ENCODE peak calls at places on chromosomes 11 and 22, in four cellular contexts. H, O, R and G are unnamed samples. For H3K4me1, the result is how much of the 10 kb centered on the place peaks cover.

GRCh38 chr22:46443850-46444389 is 93.5 kb downstream of the CELSR1 start:
- DNase-seq in H (peak), O (no peak), R (no peak), G (no peak)

GRCh38 chr11:118672865-118673264 is 6.6 kb downstream of the TREH start:
- DNase-seq in H (no peak), O (no peak), R (no peak), G (no peak)

GRCh38 chr22:41517172-41518047 is 26.9 kb downstream of the POLR3H start:
- DNase-seq in H (peak), O (peak), R (no peak), G (no peak)

GRCh38 chr22:34105461-34106062 is 185.3 kb upstream of the LARGE1 start:
- DNase-seq in H (peak), O (no peak), R (peak), G (no peak)

GRCh38 chr11:73230276-73230875 is 12.3 kb downstream of the P2RY2 start:
- DNase-seq in H (no peak), O (no peak), R (no peak), G (no peak)

GRCh38 chr11:9861860-9862725 is 198.2 kb downstream of the SWAP70 start:
- DNase-seq in H (peak), O (peak), R (no peak), G (peak)

GRCh38 chr11:102757823-102758549 is 22.4 kb downstream of the MMP10 start:
- DNase-seq in H (no peak), O (no peak), R (no peak), G (no peak)

GRCh38 chr11:93747122-93747521 is 5.7 kb downstream of the C11orf54 start:
- DNase-seq in H (no peak), O (no peak), R (no peak), G (no peak)

GRCh38 chr11:19311306-19312030 is 70.7 kb upstream of the E2F8 start:
- DNase-seq in H (peak), O (peak), R (no peak), G (peak)

GRCh38 chr11:64767344-64768299 is 7.8 kb upstream of the PYGM start:
- DNase-seq in H (peak), O (no peak), R (no peak), G (peak)

GRCh38 chr11:76783901-76784813 is 1.0 kb downstream of the TSKU start:
- DNase-seq in H (peak), O (peak), R (peak), G (peak)

GRCh38 chr22:46057762-46058420 is 80.9 kb upstream of the WNT7B start:
- DNase-seq in H (no peak), O (no peak), R (no peak), G (no peak)

GRCh38 chr22:20060700-20061480 is 19.2 kb upstream of the DGCR8 start:
- DNase-seq in H (no peak), O (peak), R (no peak), G (no peak)

GRCh38 chr11:101439488-101439887 is 144.3 kb downstream of the TRPC6 start:
- DNase-seq in H (no peak), O (no peak), R (no peak), G (no peak)

GRCh38 chr22:30694638-30695350 is at the start of gene OSBP2:
- DNase-seq in H (no peak), O (peak), R (no peak), G (no peak)

GRCh38 chr11:13959001-13959400 is 3.5 kb upstream of the SPON1 start:
- DNase-seq in H (no peak), O (no peak), R (no peak), G (no peak)

GRCh38 chr22:38733329-38734202 is 22.2 kb downstream of the SUN2 start:
- DNase-seq in H (peak), O (peak), R (no peak), G (no peak)

GRCh38 chr11:304915-305833 is 2.4 kb upstream of the IFITM2 start:
- DNase-seq in H (peak), O (peak), R (no peak), G (no peak)

GRCh38 chr11:1749020-1749758 is 1.2 kb downstream of the IFITM10 start:
- DNase-seq in H (no peak), O (no peak), R (no peak), G (no peak)

GRCh38 chr11:102473543-102473942 is 21.0 kb upstream of the TMEM123 start:
- DNase-seq in H (no peak), O (no peak), R (no peak), G (no peak)

GRCh38 chr22:36343070-36343719 is 44.6 kb downstream of the MYH9 start:
- DNase-seq in H (no peak), O (no peak), R (no peak), G (no peak)

GRCh38 chr11:120756931-120757330 is 245.4 kb downstream of the GRIK4 start:
- DNase-seq in H (peak), O (no peak), R (no peak), G (no peak)

GRCh38 chr11:65498042-65498726 is 661 bp upstream of the MALAT1 start:
- DNase-seq in H (no peak), O (peak), R (no peak), G (no peak)

GRCh38 chr11:131918663-131919062 is 548.2 kb downstream of the NTM start:
- DNase-seq in H (no peak), O (no peak), R (no peak), G (no peak)

GRCh38 chr22:29267462-29267857 is 321 bp downstream of the RHBDD3 start:
- DNase-seq in H (no peak), O (no peak), R (no peak), G (no peak)

GRCh38 chr11:128318856-128319474 is 268.4 kb downstream of the ETS1 start:
- DNase-seq in H (no peak), O (no peak), R (no peak), G (no peak)

GRCh38 chr11:128311742-128312719 is 275.3 kb downstream of the ETS1 start:
- DNase-seq in H (no peak), O (no peak), R (no peak), G (no peak)

GRCh38 chr11:128315933-128316332 is 271.4 kb downstream of the ETS1 start:
- DNase-seq in H (no peak), O (no peak), R (no peak), G (no peak)

GRCh38 chr11:128313931-128314330 is 273.4 kb downstream of the ETS1 start:
- DNase-seq in H (no peak), O (no peak), R (no peak), G (no peak)

DNA sequence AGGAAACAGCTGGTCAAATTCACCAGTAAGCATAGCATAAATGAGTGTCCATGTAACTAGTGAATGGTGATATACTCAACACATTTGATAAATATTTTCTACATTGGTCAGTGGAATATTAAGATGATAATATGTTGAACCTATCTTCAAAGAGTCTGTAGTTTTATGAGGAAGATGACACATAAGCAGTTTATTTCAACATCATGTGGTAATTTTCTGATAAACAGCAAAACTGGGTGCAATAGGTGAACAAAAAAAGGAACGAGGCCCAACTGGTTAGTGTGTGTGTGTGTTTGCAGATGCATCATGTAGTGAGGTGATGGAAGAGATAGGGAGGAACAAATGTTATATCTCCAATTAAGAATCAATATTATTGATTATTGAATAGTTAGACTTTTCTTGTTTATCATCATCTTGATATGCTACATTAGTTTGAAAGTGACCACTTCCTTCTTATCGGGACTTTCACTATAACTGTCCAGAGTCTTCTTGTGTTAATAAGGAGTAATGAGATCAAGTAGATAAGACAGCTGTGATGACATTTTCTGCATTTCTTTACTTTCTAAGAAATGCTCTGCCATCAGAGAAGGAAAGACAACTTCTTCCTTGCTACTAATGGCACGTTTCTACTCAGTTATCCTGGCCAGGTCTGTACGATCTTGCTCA is 270.7 kb downstream of the ETS1 start:
- DNase-seq in H (no peak), O (no peak), R (no peak), G (no peak)
- H3K27ac ChIP-seq in H (no peak), O (no peak), R (no peak), G (no peak)

GRCh38 chr11:61959678-61960077 is 7.8 kb downstream of the FTH1 start:
- DNase-seq in H (no peak), O (peak), R (no peak), G (no peak)
- H3K4me1 ChIP-seq in H (under half), O (under half), R (under half), G (under half)

DNA sequence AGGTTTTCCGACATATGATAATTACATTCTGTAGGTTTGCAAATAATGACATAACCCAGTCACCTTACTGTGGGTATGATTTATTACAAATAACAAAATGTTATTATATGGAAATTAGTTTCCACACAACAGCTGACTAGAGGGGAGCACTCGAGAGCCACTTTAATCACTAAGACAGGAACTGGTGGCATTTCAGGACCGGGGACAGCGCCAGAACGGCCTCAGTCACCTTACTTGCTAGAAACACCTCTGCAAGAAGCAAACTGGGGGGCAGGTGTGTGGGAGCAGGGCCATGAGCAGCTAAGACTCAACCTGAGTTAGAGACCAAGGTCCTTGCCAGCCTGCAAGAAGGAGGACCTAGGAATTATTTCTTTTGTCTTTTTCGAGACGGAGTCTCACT is 199.9 kb downstream of the DSCAML1 start:
- DNase-seq in H (peak), O (peak), R (no peak), G (peak)
- TF ChIP-seq FOSL1 in H (no peak), O (no peak), R (no peak), G (no peak)

GRCh38 chr22:49658902-49659280 is 168.8 kb downstream of the BRD1 start:
- DNase-seq in H (no peak), O (no peak), R (no peak), G (no peak)

GRCh38 chr22:49657974-49658550 is 169.6 kb downstream of the BRD1 start:
- DNase-seq in H (no peak), O (no peak), R (no peak), G (no peak)

GRCh38 chr22:49655168-49655812 is 172.4 kb downstream of the BRD1 start:
- DNase-seq in H (no peak), O (no peak), R (no peak), G (no peak)

GRCh38 chr22:49657275-49657973 is 170.2 kb downstream of the BRD1 start:
- DNase-seq in H (no peak), O (peak), R (no peak), G (peak)

GRCh38 chr22:49656291-49656851 is 171.3 kb downstream of the BRD1 start:
- DNase-seq in H (no peak), O (no peak), R (no peak), G (no peak)
- H3K27ac ChIP-seq in H (no peak), O (peak), R (no peak), G (peak)

GRCh38 chr11:67278939-67279588 is 10.0 kb upstream of the ANKRD13D start:
- DNase-seq in H (no peak), O (no peak), R (no peak), G (no peak)
- H3K4me1 ChIP-seq in H (under half), O (half or more), R (under half), G (under half)

DNA sequence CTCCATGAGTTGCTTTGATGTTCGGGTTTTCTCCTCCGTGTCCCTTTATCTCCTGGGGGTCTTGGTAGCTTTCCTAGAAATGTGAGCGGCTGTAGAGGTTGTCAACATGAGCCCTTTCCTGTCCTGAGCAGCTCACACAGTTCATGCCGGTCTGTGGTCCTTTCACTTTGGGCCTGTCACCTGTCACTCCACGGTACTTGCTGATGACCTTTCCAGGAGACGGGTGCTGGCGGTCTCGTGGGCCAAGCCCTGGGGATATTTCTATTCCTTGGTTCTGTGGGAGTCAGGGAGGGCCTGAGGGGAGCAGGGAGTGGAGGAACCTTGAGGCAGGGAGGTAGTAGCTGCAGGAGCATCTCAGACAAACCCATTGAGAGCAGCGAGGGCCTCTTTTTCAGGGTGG is 20.9 kb upstream of the FGF4 start:
- DNase-seq in H (no peak), O (no peak), R (no peak), G (no peak)
- TF ChIP-seq FOSL1 in H (no peak), O (no peak), R (no peak), G (no peak)

GRCh38 chr11:26994579-26995210 is 783 bp downstream of the FIBIN start:
- DNase-seq in H (no peak), O (no peak), R (no peak), G (no peak)
- H3K27ac ChIP-seq in H (no peak), O (no peak), R (no peak), G (no peak)

GRCh38 chr22:49362393-49362792 is 465.3 kb downstream of the BRD1 start:
- DNase-seq in H (no peak), O (no peak), R (no peak), G (no peak)

GRCh38 chr22:49365191-49365837 is 462.4 kb downstream of the BRD1 start:
- DNase-seq in H (no peak), O (no peak), R (no peak), G (no peak)

GRCh38 chr22:49364398-49364797 is 463.3 kb downstream of the BRD1 start:
- DNase-seq in H (no peak), O (no peak), R (no peak), G (no peak)

GRCh38 chr22:49365910-49366309 is 461.8 kb downstream of the BRD1 start:
- DNase-seq in H (no peak), O (no peak), R (no peak), G (no peak)

GRCh38 chr22:49363526-49364230 is 464.0 kb downstream of the BRD1 start:
- DNase-seq in H (no peak), O (no peak), R (no peak), G (no peak)
- H3K4me1 ChIP-seq in H (under half), O (under half), R (under half), G (under half)